ENCODE peak calls at places on chromosomes 16 and 17, in five cellular contexts. P is cardiac fibroblast; K is mammary epithelial cell; B is CD8-positive, alpha-beta memory T cell; L is DND-41. Y is an unnamed sample.

GRCh38 chr16:66894948-66895696 is 14.8 kb downstream of the PDP2 start:
- DNase-seq in P (peak), K (peak), B (peak), L (peak), Y (peak)

GRCh38 chr17:12627177-12627629 is 38.5 kb upstream of the MYOCD start:
- DNase-seq in P (peak), K (no peak), B (no peak), L (no peak), Y (no peak)

GRCh38 chr16:73877148-73877547 is 419.5 kb upstream of the PSMD7 start:
- DNase-seq in P (no peak), K (no peak), B (no peak), L (no peak), Y (no peak)

GRCh38 chr16:88628512-88628974 is 9.8 kb upstream of the IL17C start:
- DNase-seq in P (no peak), K (no peak), B (no peak), L (peak), Y (no peak)

GRCh38 chr17:71423871-71424546 is 696.8 kb upstream of the SOX9 start:
- DNase-seq in P (no peak), K (peak), B (no peak), L (peak), Y (no peak)

GRCh38 chr16:83470406-83470805 is 337.4 kb upstream of the HSBP1 start:
- DNase-seq in P (peak), K (no peak), B (no peak), L (no peak), Y (no peak)

GRCh38 chr17:37752482-37752881 is 7.6 kb upstream of the HNF1B start:
- DNase-seq in P (no peak), K (peak), B (no peak), L (no peak), Y (no peak)

GRCh38 chr17:38925263-38925995 is at the start of gene LASP1NB:
- DNase-seq in P (peak), K (no peak), B (no peak), L (peak), Y (peak)

GRCh38 chr17:10171057-10171456 is 27.3 kb downstream of the GAS7 start:
- DNase-seq in P (peak), K (no peak), B (no peak), L (no peak), Y (no peak)

GRCh38 chr17:80441133-80441578 is 26.2 kb downstream of the ENDOV start:
- DNase-seq in P (peak), K (no peak), B (peak), L (peak), Y (peak)

GRCh38 chr17:75524971-75525805 is at the start of gene LLGL2:
- DNase-seq in P (peak), K (peak), B (peak), L (no peak), Y (peak)

GRCh38 chr16:66427871-66428681 is 981 bp downstream of the BEAN1 start:
- DNase-seq in P (no peak), K (no peak), B (no peak), L (no peak), Y (no peak)

GRCh38 chr17:8503368-8503767 is 67.7 kb downstream of the NDEL1 start:
- DNase-seq in P (no peak), K (no peak), B (no peak), L (no peak), Y (no peak)

GRCh38 chr17:65403129-65403528 is 158.3 kb downstream of the AXIN2 start:
- DNase-seq in P (no peak), K (no peak), B (no peak), L (no peak), Y (no peak)

GRCh38 chr16:4320571-4321137 is 4.8 kb downstream of the GLIS2 start:
- DNase-seq in P (no peak), K (peak), B (no peak), L (no peak), Y (no peak)

GRCh38 chr17:50565559-50566350 is 5.2 kb downstream of the CACNA1G start:
- DNase-seq in P (peak), K (no peak), B (no peak), L (no peak), Y (no peak)

GRCh38 chr17:21039839-21040575 is 2.8 kb downstream of the USP22 start:
- DNase-seq in P (peak), K (peak), B (no peak), L (peak), Y (peak)

GRCh38 chr16:72947379-72948237 is 100.3 kb downstream of the ZFHX3 start:
- DNase-seq in P (no peak), K (no peak), B (no peak), L (no peak), Y (no peak)

GRCh38 chr17:75194879-75195278 is 10.6 kb upstream of the NUP85 start:
- DNase-seq in P (no peak), K (no peak), B (no peak), L (no peak), Y (no peak)

GRCh38 chr17:70071127-70071526 is 3.9 kb upstream of the KCNJ16 start:
- DNase-seq in P (no peak), K (no peak), B (no peak), L (no peak), Y (no peak)

GRCh38 chr16:72805486-72805885 is 242.4 kb downstream of the ZFHX3 start:
- DNase-seq in P (no peak), K (no peak), B (no peak), L (no peak), Y (no peak)

GRCh38 chr16:66933776-66934137 is 445 bp downstream of the CIAO2B start:
- DNase-seq in P (no peak), K (peak), B (no peak), L (no peak), Y (no peak)

GRCh38 chr17:29772981-29773380 is 150.3 kb upstream of the CORO6 start:
- DNase-seq in P (no peak), K (no peak), B (no peak), L (no peak), Y (no peak)

GRCh38 chr17:35586569-35587073 is 501 bp upstream of the AP2B1 start:
- DNase-seq in P (no peak), K (no peak), B (no peak), L (no peak), Y (no peak)

GRCh38 chr17:77465358-77466041 is 324.7 kb downstream of the SEC14L1 start:
- DNase-seq in P (peak), K (no peak), B (peak), L (peak), Y (no peak)
- H3K4me3 ChIP-seq in P (no peak), K (no peak), B (peak), L (no peak), Y (peak)

GRCh38 chr16:75000481-75001081 is 1.8 kb downstream of the ZNRF1 start:
- DNase-seq in P (peak), K (peak), B (no peak), L (peak), Y (no peak)
- H3K4me3 ChIP-seq in P (peak), K (peak), B (peak), L (peak), Y (no peak)

DNA sequence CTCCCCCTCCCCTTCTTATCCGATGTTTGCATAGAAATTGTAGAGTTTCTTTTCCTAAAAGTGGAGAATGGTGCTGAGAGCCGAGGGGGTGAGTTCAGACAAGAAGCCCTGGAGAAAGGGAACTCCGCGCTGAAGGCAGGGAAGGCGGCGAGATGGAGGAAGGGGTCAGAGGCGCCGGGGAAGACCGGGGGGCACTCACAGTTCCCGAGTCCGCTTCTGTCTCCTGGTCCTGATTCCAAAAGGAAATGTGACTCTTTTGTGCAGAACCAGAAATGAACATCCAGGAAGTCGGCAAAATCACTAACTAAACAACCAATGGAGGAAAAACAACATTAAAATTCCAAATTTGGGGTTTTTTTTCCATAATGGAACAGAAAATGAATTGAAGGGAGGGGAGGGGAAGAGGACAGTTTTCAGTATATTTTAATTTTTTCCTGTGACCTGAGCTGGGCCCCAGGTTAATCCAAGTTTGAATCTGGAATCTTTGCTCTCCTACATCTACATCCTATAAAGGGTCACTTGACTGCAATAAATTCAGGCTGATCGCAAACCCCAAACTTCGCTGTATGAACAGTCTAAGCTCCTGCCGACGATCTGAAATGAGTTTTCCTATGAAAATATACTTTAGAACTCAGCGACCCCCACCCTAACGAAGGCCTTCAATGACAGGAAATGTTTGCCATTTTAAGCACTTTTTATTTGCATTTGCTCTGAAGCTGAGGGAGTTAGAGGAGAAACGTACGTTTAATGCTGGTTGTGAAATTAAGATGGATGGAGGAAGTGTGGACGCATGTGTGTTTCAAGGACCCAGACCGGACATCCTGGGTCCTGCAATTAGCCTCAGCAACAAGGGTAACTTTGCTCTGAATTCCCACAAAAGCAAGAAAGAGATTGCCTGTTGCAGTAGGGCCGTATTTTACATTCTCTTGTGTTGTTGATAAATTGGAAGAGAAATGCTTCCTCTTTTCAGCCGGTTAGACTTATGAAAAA is 252.2 kb downstream of the C16orf95 start:
- DNase-seq in P (no peak), K (no peak), B (no peak), L (no peak), Y (no peak)
- H3K4me3 ChIP-seq in P (no peak), K (no peak), B (no peak), L (no peak), Y (no peak)

GRCh38 chr17:61402073-61402541 is 2.5 kb downstream of the TBX2 start:
- DNase-seq in P (no peak), K (no peak), B (no peak), L (no peak), Y (no peak)

GRCh38 chr17:61401280-61402072 is 1.8 kb downstream of the TBX2 start:
- DNase-seq in P (peak), K (no peak), B (no peak), L (no peak), Y (no peak)

GRCh38 chr17:61399131-61400057 is at the start of gene TBX2:
- DNase-seq in P (peak), K (peak), B (no peak), L (no peak), Y (no peak)

GRCh38 chr17:61400058-61400785 is 579 bp downstream of the TBX2 start:
- DNase-seq in P (peak), K (peak), B (no peak), L (no peak), Y (no peak)

GRCh38 chr17:61400786-61401279 is 1.2 kb downstream of the TBX2 start:
- DNase-seq in P (peak), K (no peak), B (no peak), L (no peak), Y (no peak)
- H3K4me3 ChIP-seq in P (peak), K (peak), B (no peak), L (no peak), Y (no peak)

GRCh38 chr17:7436556-7437368 is 1.5 kb downstream of the TMEM102 start:
- DNase-seq in P (peak), K (peak), B (peak), L (peak), Y (peak)

GRCh38 chr17:7438656-7439460 is 454 bp upstream of the FGF11 start:
- DNase-seq in P (no peak), K (no peak), B (no peak), L (no peak), Y (no peak)

GRCh38 chr17:7438050-7438614 is 1.2 kb upstream of the FGF11 start:
- DNase-seq in P (no peak), K (peak), B (no peak), L (no peak), Y (peak)

GRCh38 chr17:7437369-7437863 is 1.9 kb upstream of the FGF11 start:
- DNase-seq in P (no peak), K (no peak), B (no peak), L (no peak), Y (no peak)

GRCh38 chr17:7435676-7436555 is 681 bp downstream of the TMEM102 start:
- DNase-seq in P (no peak), K (peak), B (peak), L (peak), Y (no peak)
- H3K4me3 ChIP-seq in P (peak), K (peak), B (peak), L (peak), Y (peak)

GRCh38 chr17:32446949-32447348 is 2.6 kb downstream of the PSMD11 start:
- DNase-seq in P (no peak), K (no peak), B (no peak), L (no peak), Y (no peak)
- H3K4me3 ChIP-seq in P (no peak), K (no peak), B (no peak), L (no peak), Y (no peak)

GRCh38 chr16:11333010-11333409 is 12.2 kb upstream of the RMI2 start:
- DNase-seq in P (no peak), K (no peak), B (no peak), L (no peak), Y (no peak)
- H3K4me3 ChIP-seq in P (no peak), K (no peak), B (no peak), L (no peak), Y (no peak)

DNA sequence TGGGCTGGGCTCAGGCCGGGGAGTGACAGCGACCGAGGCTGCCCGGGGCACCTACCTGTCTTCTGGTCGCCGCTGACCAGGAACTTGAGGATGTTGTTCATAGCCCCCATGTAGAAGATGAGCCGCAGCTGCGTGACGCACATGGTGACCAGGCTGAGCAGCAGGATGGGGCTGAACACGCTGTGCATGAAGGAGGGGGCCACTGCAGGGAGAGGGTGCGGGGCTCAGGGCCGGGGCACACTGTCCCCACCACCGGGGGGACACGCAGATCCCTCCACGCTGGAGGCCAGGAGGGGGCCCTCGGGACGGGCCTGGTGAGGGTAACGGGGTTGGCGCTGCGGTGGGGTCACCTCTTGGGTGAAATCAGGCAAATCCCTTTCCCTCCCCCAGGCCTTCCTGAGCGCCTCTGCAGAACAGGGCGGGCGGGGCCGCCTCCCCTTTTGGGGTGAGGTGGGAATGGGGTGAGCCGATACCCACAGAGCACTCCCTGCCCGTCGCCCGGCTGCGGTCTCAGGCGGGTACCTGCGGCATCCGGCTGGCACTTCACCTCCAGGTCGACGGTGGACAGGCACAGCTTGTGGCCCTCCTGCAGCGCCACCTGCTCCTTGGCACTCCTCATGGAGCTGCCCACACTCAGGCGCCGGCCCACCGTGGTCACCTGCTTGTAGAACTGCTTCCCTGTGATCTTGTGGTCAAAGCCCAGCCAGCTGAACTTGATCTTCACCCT is 28.3 kb upstream of the PITPNA start:
- DNase-seq in P (no peak), K (no peak), B (no peak), L (no peak), Y (no peak)
- H3K4me3 ChIP-seq in P (no peak), K (no peak), B (no peak), L (no peak), Y (no peak)

GRCh38 chr16:56684256-56684925 is 2.1 kb downstream of the MT1X start:
- DNase-seq in P (no peak), K (no peak), B (no peak), L (no peak), Y (no peak)
- H3K4me3 ChIP-seq in P (no peak), K (peak), B (no peak), L (no peak), Y (no peak)